ENCODE peak calls at places on chromosomes 7 and 10, in four cellular contexts. K is lung, V is dorsolateral prefrontal cortex, C is IMR-90. G is an unnamed sample.

GRCh38 chr7:139981533-139981932 is 81.2 kb downstream of the PARP12 start:
- DNase-seq in C (no peak), V (no peak), K (no peak), G (no peak)

GRCh38 chr7:98066934-98067507 is 39.6 kb upstream of the LMTK2 start:
- DNase-seq in C (no peak), V (no peak), K (no peak), G (no peak)

GRCh38 chr10:19592276-19592675 is 224.0 kb upstream of the PLXDC2 start:
- DNase-seq in V (no peak), C (peak), K (no peak), G (no peak)

GRCh38 chr10:19785366-19785765 is 30.9 kb upstream of the PLXDC2 start:
- DNase-seq in K (no peak), C (no peak), V (no peak), G (no peak)

GRCh38 chr10:5453749-5454489 is 41.6 kb downstream of the NET1 start:
- DNase-seq in C (no peak), V (no peak), K (no peak), G (no peak)

GRCh38 chr7:141439776-141440175 is 111.4 kb upstream of the AGK start:
- DNase-seq in K (no peak), V (no peak), C (no peak), G (no peak)

GRCh38 chr10:43210556-43210955 is 56.3 kb downstream of the RASGEF1A start:
- DNase-seq in K (no peak), C (no peak), V (peak), G (no peak)

GRCh38 chr10:93380043-93380565 is 102.0 kb downstream of the MYOF start:
- DNase-seq in K (no peak), C (no peak), V (no peak), G (no peak)

GRCh38 chr7:27423290-27423689 is 180.7 kb downstream of the EVX1 start:
- DNase-seq in K (no peak), C (no peak), V (no peak), G (no peak)

GRCh38 chr10:13099666-13100348 is at the start of gene OPTN:
- DNase-seq in V (peak), C (peak), K (peak), G (peak)

GRCh38 chr10:13095929-13096328 is 4.0 kb upstream of the OPTN start:
- DNase-seq in C (no peak), V (no peak), K (no peak), G (no peak)

GRCh38 chr10:13100349-13101294 is 659 bp downstream of the OPTN start:
- DNase-seq in V (peak), K (peak), C (peak), G (peak)

GRCh38 chr10:13102002-13102794 is 2.2 kb downstream of the OPTN start:
- DNase-seq in V (no peak), C (peak), K (no peak), G (no peak)

GRCh38 chr10:13099144-13099665 is 758 bp upstream of the OPTN start:
- DNase-seq in C (peak), K (no peak), V (peak), G (peak)
- H3K27ac ChIP-seq in C (peak), K (peak), V (peak), G (peak)

DNA sequence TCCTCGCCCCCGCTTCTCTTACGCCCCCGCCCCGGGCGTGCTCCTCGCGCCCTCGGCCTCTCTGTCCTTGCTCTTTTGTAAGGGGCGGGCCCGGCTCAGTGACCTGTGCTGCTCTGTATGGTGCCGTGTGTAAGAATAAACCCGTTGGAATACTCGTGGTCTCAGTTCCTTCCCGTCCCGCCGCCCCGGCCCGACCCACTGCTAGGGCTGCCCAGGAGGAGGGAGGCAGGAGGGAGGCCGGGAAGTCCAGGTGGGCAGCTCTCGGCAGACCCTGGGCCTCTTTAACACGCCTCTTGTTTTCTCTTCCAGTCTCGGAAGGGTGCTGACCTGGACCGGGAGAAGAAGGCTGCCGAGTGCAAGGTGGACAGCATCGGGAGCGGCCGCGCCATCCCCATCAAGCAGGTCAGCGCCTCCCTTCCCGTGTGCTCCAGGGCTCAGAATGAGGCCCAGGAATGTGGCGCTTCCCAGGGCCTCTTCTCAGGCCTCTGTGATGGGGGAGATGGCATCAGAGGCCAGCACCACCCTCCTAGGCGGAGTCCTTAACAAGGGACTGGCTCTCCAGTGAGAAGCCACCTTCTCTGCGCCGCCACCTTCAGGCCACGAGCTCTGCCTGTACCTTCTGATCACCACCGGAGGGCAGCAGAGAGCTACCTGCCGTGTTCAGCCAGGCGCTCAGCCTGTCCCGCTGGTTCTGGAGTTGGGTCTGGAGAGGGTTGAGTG is 37.4 kb downstream of the AGAP3 start:
- DNase-seq in C (peak), V (peak), K (peak), G (peak)
- H3K27ac ChIP-seq in C (no peak), V (peak), K (no peak), G (no peak)

DNA sequence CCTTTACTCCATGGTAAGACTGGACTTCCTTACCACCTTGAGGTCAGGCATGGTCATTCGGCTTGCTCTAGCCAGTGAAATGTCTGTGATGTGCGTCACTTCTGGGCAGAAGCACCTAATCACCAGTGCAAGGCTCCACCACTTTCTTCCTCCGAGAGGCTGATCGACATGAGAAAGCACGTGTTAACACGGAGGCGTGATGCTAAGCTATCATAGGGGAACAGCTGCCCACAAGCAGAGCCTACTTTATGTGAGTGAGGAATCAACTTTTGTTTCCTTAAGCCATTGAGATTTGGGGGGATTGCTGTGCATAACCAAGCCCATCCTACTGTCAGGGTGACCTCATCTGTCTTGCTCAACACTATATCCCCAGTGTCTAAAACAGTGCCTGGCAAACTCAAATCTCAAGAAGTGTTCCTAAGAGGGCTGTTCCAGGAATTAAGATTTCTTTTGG is 23.1 kb upstream of the SAR1A start:
- DNase-seq in C (no peak), V (no peak), K (no peak), G (no peak)
- H3K27ac ChIP-seq in C (peak), V (no peak), K (peak), G (no peak)

DNA sequence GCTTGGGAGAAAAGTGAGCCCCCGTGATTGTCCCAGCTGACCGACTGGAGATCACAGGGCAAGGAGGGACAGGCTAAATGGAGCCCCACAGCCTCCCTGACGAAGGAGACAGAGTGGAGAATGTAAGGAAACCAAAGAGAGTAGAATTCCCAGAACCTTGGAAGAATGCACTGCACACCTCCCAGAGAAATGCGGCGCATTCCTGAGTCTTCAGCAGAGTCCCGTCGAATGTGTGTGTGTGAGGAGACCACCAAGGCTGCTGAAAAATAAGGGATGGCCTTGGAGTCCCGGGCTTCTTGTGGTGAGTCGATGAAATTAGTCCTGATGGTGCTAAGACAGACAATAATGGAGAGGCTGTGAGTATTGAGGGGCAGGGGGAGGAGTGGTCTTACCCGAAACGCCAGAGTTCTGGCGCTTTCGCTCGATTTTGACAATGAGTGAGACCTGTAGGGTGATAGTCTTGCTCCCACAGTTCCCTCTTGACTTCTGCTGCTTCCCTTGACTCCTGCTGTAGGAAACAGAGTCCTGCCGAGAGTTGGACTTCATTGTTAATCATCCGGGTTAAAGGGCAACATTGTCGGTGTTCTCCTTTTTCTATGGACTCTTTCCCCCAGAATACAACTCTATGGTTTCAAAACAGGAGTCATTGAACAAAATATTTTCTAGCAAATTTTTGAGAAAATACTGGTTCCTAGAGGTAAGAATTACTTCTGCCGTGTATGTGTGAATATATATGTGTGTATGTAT is 103.2 kb downstream of the CNNM2 start:
- DNase-seq in K (no peak), V (no peak), C (no peak), G (no peak)
- H3K27ac ChIP-seq in K (no peak), V (no peak), C (peak), G (no peak)

DNA sequence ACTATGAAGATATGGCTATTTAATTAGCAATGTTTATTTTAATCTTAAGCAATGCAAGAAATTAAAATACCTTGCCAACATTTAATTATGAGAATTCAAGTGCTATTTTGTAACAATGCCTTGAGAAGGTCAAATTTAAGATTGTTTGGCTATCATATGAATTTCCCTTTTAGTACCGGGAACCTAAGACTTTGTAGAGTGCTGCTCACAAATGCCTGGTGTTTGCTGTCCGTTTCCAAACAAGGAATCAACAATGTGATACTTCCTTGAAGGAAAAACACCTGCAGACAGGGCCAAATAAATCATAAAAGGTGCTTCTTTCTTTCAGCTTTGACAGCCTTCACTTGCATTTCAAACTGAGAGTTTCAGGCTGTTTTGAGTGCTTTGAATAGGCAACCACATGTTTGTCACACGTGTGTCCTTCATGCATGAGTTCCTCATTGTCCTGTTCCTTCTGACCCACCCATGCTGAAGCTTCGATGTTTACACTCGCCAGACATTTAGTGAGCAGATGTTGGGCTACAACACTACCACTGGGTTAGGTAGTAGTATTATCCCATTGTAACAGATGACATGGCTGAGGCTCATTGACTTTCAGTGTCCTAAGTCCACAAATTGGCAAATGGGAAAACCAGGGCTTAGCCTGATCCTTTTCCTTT is 456.0 kb downstream of the PHTF2 start:
- DNase-seq in K (no peak), C (no peak), V (no peak), G (no peak)
- H3K27ac ChIP-seq in K (peak), C (no peak), V (peak), G (no peak)

G was measured in substantia nigra.